ENCODE peak calls at places on chromosome 16, in six cellular contexts. S, Z, J, G, B and U are unnamed samples.

GRCh38 chr16:9908613-9909012 is 273.6 kb downstream of the GRIN2A start:
- DNase-seq in S (no peak), Z (no peak), J (no peak), G (no peak), B (no peak), U (no peak)

GRCh38 chr16:1474047-1474446 is 781 bp downstream of the CLCN7 start:
- DNase-seq in S (no peak), Z (peak; percentile 41), J (no peak), G (no peak), B (peak; percentile 28), U (peak; percentile 9)

GRCh38 chr16:50999181-50999580 is 151.9 kb downstream of the SALL1 start:
- DNase-seq in S (no peak), Z (no peak), J (no peak), G (no peak), B (no peak), U (no peak)

GRCh38 chr16:73033271-73033998 is 14.5 kb downstream of the ZFHX3 start:
- DNase-seq in S (no peak), Z (no peak), J (no peak), G (no peak), B (no peak), U (no peak)

GRCh38 chr16:5557448-5557847 is 459.9 kb upstream of the EEF2KMT start:
- DNase-seq in S (no peak), Z (no peak), J (no peak), G (no peak), B (no peak), U (no peak)

GRCh38 chr16:50664270-50664669 is 16.8 kb downstream of the SNX20 start:
- DNase-seq in S (no peak), Z (no peak), J (no peak), G (no peak), B (no peak), U (no peak)

GRCh38 chr16:67149276-67150057 is 1.3 kb downstream of the B3GNT9 start:
- DNase-seq in S (no peak), Z (no peak), J (no peak), G (no peak), B (no peak), U (no peak)

GRCh38 chr16:27408012-27408601 is 6.1 kb downstream of the IL21R start:
- DNase-seq in S (no peak), Z (no peak), J (peak; percentile 76), G (no peak), B (peak; percentile 89), U (no peak)

GRCh38 chr16:12162586-12162985 is 186.1 kb downstream of the SNX29 start:
- DNase-seq in S (no peak), Z (no peak), J (no peak), G (no peak), B (no peak), U (no peak)

GRCh38 chr16:89924298-89924924 is 1.3 kb downstream of the TUBB3 start:
- DNase-seq in S (peak; percentile 67), Z (peak; percentile 56), J (no peak), G (peak; percentile 75), B (peak; percentile 55), U (no peak)

GRCh38 chr16:52069866-52070265 is 477.1 kb downstream of the TOX3 start:
- DNase-seq in S (peak; percentile 0), Z (no peak), J (no peak), G (no peak), B (peak; percentile 51), U (no peak)

GRCh38 chr16:4970010-4970409 is 11.9 kb downstream of the SEC14L5 start:
- DNase-seq in S (no peak), Z (no peak), J (no peak), G (no peak), B (no peak), U (no peak)

GRCh38 chr16:82888616-82889015 is 261.8 kb downstream of the CDH13 start:
- DNase-seq in S (no peak), Z (no peak), J (no peak), G (no peak), B (no peak), U (no peak)

GRCh38 chr16:17512636-17513220 is 42.0 kb upstream of the XYLT1 start:
- DNase-seq in S (no peak), Z (no peak), J (no peak), G (no peak), B (no peak), U (no peak)

GRCh38 chr16:15592324-15592723 is 50.6 kb downstream of the MARF1 start:
- DNase-seq in S (no peak), Z (no peak), J (no peak), G (no peak), B (no peak), U (peak; percentile 20)
- TF ChIP-seq GABPA in S (no peak), Z (no peak), J (no peak), G (no peak), B (no peak), U (no peak)

DNA sequence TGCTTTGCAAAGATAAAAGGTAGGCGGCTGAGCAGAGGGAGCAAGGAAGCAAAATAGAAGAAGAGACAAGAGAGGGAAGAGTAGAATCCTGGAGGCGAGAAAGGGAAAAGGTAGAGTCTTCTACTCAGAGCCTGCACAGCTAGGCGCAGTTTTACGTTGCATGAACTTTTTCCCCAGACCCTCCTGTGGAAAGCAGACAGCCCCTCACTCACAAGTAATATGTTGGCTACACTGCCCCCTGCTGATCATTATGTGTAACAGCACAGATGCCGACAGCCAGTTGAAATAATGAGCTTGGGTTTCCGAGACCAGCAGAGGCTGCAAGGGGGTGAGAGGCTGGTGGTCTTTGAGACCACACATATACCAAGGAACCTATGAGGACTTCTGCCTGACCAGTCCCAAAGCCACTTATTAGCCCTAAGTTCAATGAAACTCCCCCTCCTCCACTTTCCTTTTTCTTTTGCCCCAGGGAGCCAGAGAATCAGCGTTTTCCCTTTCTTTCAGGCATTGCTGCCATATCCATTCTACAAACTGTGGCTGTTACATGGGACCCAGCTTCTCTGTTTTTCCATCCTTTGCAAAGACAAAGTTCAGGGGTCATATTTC is 22.5 kb upstream of the CMTR2 start:
- DNase-seq in S (peak; percentile 61), Z (peak; percentile 44), J (no peak), G (peak; percentile 15), B (peak; percentile 54), U (no peak)
- TF ChIP-seq GABPA in S (no peak), Z (no peak), J (no peak), G (no peak), B (no peak), U (no peak)

GRCh38 chr16:20072524-20073202 is 1.0 kb downstream of the GPR139 start:
- DNase-seq in S (peak; percentile 22), Z (no peak), J (no peak), G (no peak), B (no peak), U (no peak)
- TF ChIP-seq GABPA in S (no peak), Z (no peak), J (no peak), G (no peak), B (no peak), U (no peak)

GRCh38 chr16:55277536-55277935 is 46.5 kb upstream of the IRX6 start:
- DNase-seq in S (no peak), Z (no peak), J (no peak), G (no peak), B (no peak), U (no peak)

GRCh38 chr16:55279598-55279997 is 44.4 kb upstream of the IRX6 start:
- DNase-seq in S (no peak), Z (no peak), J (no peak), G (no peak), B (no peak), U (no peak)

GRCh38 chr16:55283776-55284717 is 40.0 kb upstream of the IRX6 start:
- DNase-seq in S (peak; percentile 46), Z (no peak), J (no peak), G (no peak), B (no peak), U (no peak)

GRCh38 chr16:55282441-55282840 is 41.6 kb upstream of the IRX6 start:
- DNase-seq in S (no peak), Z (no peak), J (no peak), G (no peak), B (no peak), U (no peak)

DNA sequence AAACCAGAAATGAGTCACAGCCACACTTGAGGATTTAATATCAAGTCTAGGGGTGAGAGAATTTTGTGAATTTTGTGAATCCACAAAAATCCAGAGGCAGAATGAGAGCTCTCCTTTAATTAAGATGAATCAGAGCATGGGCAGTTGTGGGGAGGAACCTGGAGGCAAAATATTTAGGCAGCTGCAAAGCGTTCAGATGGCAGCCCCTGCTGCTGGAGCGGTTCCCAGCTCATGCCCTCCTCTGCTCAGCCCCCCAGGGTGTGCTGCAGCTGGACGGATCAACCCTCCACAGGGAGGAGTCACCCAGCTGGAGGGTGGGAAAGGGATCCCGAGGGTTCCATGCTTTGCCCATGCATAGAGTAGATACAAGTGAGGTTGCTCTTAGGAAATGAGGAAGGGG is 43.4 kb upstream of the IRX6 start:
- DNase-seq in S (peak; percentile 40), Z (no peak), J (no peak), G (no peak), B (no peak), U (no peak)
- TF ChIP-seq GABPA in S (no peak), Z (no peak), J (no peak), G (no peak), B (no peak), U (no peak)